ENCODE peak calls at places on chromosomes 7 and 10, in seven cellular contexts. One of them, this sample, is unnamed.

GRCh38 chr10:126736737-126737136 is 66.2 kb upstream of the C10orf90 start:
- DNase-seq in neuronal stem cell: no peak
- DNase-seq in GM23248: peak
- DNase-seq in BE2C: no peak
- DNase-seq in GM12864: no peak
- DNase-seq in MG63: peak
- DNase-seq in MM.1S: no peak
- DNase-seq in this sample: no peak

GRCh38 chr7:38773430-38773829 is 135.6 kb downstream of the VPS41 start:
- DNase-seq in neuronal stem cell: no peak
- DNase-seq in GM23248: peak
- DNase-seq in BE2C: no peak
- DNase-seq in GM12864: no peak
- DNase-seq in MG63: no peak
- DNase-seq in MM.1S: no peak
- DNase-seq in this sample: no peak

GRCh38 chr10:5323446-5323845 is 41.3 kb upstream of the UCN3 start:
- DNase-seq in neuronal stem cell: no peak
- DNase-seq in GM23248: no peak
- DNase-seq in BE2C: no peak
- DNase-seq in GM12864: no peak
- DNase-seq in MG63: no peak
- DNase-seq in MM.1S: no peak
- DNase-seq in this sample: no peak

GRCh38 chr10:99661370-99661749 is 2.1 kb downstream of the ENTPD7 start:
- DNase-seq in neuronal stem cell: no peak
- DNase-seq in GM23248: peak
- DNase-seq in BE2C: no peak
- DNase-seq in GM12864: no peak
- DNase-seq in MG63: peak
- DNase-seq in MM.1S: no peak
- DNase-seq in this sample: peak

GRCh38 chr10:93236378-93237040 is 162.8 kb downstream of the CYP26A1 start:
- DNase-seq in neuronal stem cell: no peak
- DNase-seq in GM23248: no peak
- DNase-seq in BE2C: no peak
- DNase-seq in GM12864: no peak
- DNase-seq in MG63: no peak
- DNase-seq in MM.1S: no peak
- DNase-seq in this sample: no peak

GRCh38 chr10:132404911-132405462 is 8.0 kb downstream of the PWWP2B start:
- DNase-seq in neuronal stem cell: no peak
- DNase-seq in GM23248: no peak
- DNase-seq in BE2C: no peak
- DNase-seq in GM12864: no peak
- DNase-seq in MG63: no peak
- DNase-seq in MM.1S: no peak
- DNase-seq in this sample: no peak

GRCh38 chr7:12212051-12212485 is 974 bp downstream of the TMEM106B start:
- DNase-seq in neuronal stem cell: no peak
- DNase-seq in GM23248: peak
- DNase-seq in BE2C: peak
- DNase-seq in GM12864: no peak
- DNase-seq in MG63: no peak
- DNase-seq in MM.1S: no peak
- DNase-seq in this sample: peak

GRCh38 chr7:127983804-127984332 is 47.4 kb downstream of the LRRC4 start:
- DNase-seq in neuronal stem cell: no peak
- DNase-seq in GM23248: peak
- DNase-seq in BE2C: no peak
- DNase-seq in GM12864: no peak
- DNase-seq in MG63: no peak
- DNase-seq in MM.1S: no peak
- DNase-seq in this sample: peak

GRCh38 chr7:35700327-35700726 is 5.4 kb upstream of the HERPUD2 start:
- DNase-seq in neuronal stem cell: no peak
- DNase-seq in GM23248: no peak
- DNase-seq in BE2C: no peak
- DNase-seq in GM12864: no peak
- DNase-seq in MG63: no peak
- DNase-seq in MM.1S: no peak
- DNase-seq in this sample: no peak

GRCh38 chr10:133226251-133226808 is 3.7 kb upstream of the UTF1 start:
- DNase-seq in neuronal stem cell: no peak
- DNase-seq in GM23248: peak
- DNase-seq in BE2C: no peak
- DNase-seq in GM12864: no peak
- DNase-seq in MG63: no peak
- DNase-seq in MM.1S: no peak
- DNase-seq in this sample: no peak

GRCh38 chr10:4127518-4128315 is 342.7 kb upstream of the KLF6 start:
- DNase-seq in neuronal stem cell: no peak
- DNase-seq in GM23248: no peak
- DNase-seq in BE2C: no peak
- DNase-seq in GM12864: peak
- DNase-seq in MG63: no peak
- DNase-seq in MM.1S: no peak
- DNase-seq in this sample: no peak

GRCh38 chr10:128511284-128511683 is 385.1 kb upstream of the MKI67 start:
- DNase-seq in neuronal stem cell: no peak
- DNase-seq in GM23248: no peak
- DNase-seq in BE2C: peak
- DNase-seq in GM12864: no peak
- DNase-seq in MG63: no peak
- DNase-seq in MM.1S: peak
- DNase-seq in this sample: no peak

GRCh38 chr7:155358948-155359712 is 61.5 kb downstream of the INSIG1 start:
- DNase-seq in neuronal stem cell: no peak
- DNase-seq in GM23248: no peak
- DNase-seq in BE2C: no peak
- DNase-seq in GM12864: no peak
- DNase-seq in MG63: no peak
- DNase-seq in MM.1S: no peak
- DNase-seq in this sample: no peak

GRCh38 chr7:68529221-68529620 is 1069.1 kb upstream of the AUTS2 start:
- DNase-seq in neuronal stem cell: no peak
- DNase-seq in GM23248: no peak
- DNase-seq in BE2C: no peak
- DNase-seq in GM12864: no peak
- DNase-seq in MG63: no peak
- DNase-seq in MM.1S: peak
- DNase-seq in this sample: no peak

GRCh38 chr7:139620676-139621344 is 97.3 kb downstream of the CLEC2L start:
- DNase-seq in neuronal stem cell: no peak
- DNase-seq in GM23248: peak
- DNase-seq in BE2C: peak
- DNase-seq in GM12864: peak
- DNase-seq in MG63: peak
- DNase-seq in MM.1S: peak
- DNase-seq in this sample: peak

GRCh38 chr10:47289921-47290320 is 10.1 kb upstream of the GDF10 start:
- DNase-seq in neuronal stem cell: no peak
- DNase-seq in GM23248: no peak
- DNase-seq in BE2C: no peak
- DNase-seq in GM12864: no peak
- DNase-seq in MG63: no peak
- DNase-seq in MM.1S: no peak
- DNase-seq in this sample: no peak

GRCh38 chr10:89275383-89275782 is 23.8 kb upstream of the LIPA start:
- DNase-seq in neuronal stem cell: no peak
- DNase-seq in GM23248: peak
- DNase-seq in BE2C: no peak
- DNase-seq in GM12864: no peak
- DNase-seq in MG63: no peak
- DNase-seq in MM.1S: no peak
- DNase-seq in this sample: peak

GRCh38 chr7:46175221-46175620 is 254.1 kb upstream of the IGFBP3 start:
- DNase-seq in neuronal stem cell: no peak
- DNase-seq in GM23248: no peak
- DNase-seq in BE2C: no peak
- DNase-seq in GM12864: no peak
- DNase-seq in MG63: no peak
- DNase-seq in MM.1S: no peak
- DNase-seq in this sample: no peak

GRCh38 chr10:49617281-49618020 is 3.6 kb downstream of the CHAT start:
- DNase-seq in neuronal stem cell: no peak
- DNase-seq in GM23248: peak
- DNase-seq in BE2C: no peak
- DNase-seq in GM12864: no peak
- DNase-seq in MG63: peak
- DNase-seq in MM.1S: no peak
- DNase-seq in this sample: no peak

GRCh38 chr10:4939224-4940072 is 23.8 kb upstream of the AKR1C1 start:
- DNase-seq in neuronal stem cell: no peak
- DNase-seq in GM23248: peak
- DNase-seq in BE2C: no peak
- DNase-seq in GM12864: no peak
- DNase-seq in MG63: no peak
- DNase-seq in MM.1S: no peak
- DNase-seq in this sample: peak

GRCh38 chr7:104386943-104387342 is 58.5 kb downstream of the LHFPL3 start:
- DNase-seq in neuronal stem cell: no peak
- DNase-seq in GM23248: no peak
- DNase-seq in BE2C: no peak
- DNase-seq in GM12864: no peak
- DNase-seq in MG63: no peak
- DNase-seq in MM.1S: no peak
- DNase-seq in this sample: no peak

GRCh38 chr7:89731751-89732150 is 422.5 kb upstream of the STEAP1 start:
- DNase-seq in neuronal stem cell: no peak
- DNase-seq in GM23248: no peak
- DNase-seq in BE2C: no peak
- DNase-seq in GM12864: no peak
- DNase-seq in MG63: peak
- DNase-seq in MM.1S: no peak
- DNase-seq in this sample: no peak

GRCh38 chr7:66597472-66597871 is 31.2 kb upstream of the KCTD7 start:
- DNase-seq in neuronal stem cell: no peak
- DNase-seq in GM23248: no peak
- DNase-seq in BE2C: no peak
- DNase-seq in GM12864: no peak
- DNase-seq in MG63: no peak
- DNase-seq in MM.1S: no peak
- DNase-seq in this sample: no peak

GRCh38 chr10:80784695-80785094 is 247.0 kb downstream of the SH2D4B start:
- DNase-seq in neuronal stem cell: no peak
- DNase-seq in GM23248: no peak
- DNase-seq in BE2C: no peak
- DNase-seq in GM12864: no peak
- DNase-seq in MG63: no peak
- DNase-seq in MM.1S: no peak
- DNase-seq in this sample: no peak

DNA sequence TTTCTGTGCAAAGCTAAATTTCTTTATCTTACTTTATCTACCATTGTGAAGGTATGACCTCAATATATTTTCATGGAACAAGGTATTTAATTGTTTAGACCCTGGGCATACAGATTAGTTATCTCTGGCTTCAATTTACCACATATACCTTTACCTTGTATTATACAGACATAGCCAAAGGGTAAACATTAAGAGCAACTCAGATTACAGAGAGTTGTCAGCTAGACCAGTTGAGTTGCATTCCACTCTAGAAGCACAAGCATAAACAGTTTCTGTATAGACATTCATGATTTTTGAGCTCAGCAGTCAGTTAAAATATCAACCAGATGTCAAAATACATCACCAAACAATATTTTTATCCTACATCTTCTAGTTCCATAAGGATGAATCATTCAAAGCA is 857.3 kb upstream of the ZWINT start:
- DNase-seq in neuronal stem cell: no peak
- DNase-seq in GM23248: no peak
- DNase-seq in BE2C: no peak
- DNase-seq in GM12864: no peak
- DNase-seq in MG63: no peak
- DNase-seq in MM.1S: no peak
- DNase-seq in this sample: no peak
- H3K4me3 ChIP-seq in neuronal stem cell: no peak
- H3K4me3 ChIP-seq in GM23248: no peak
- H3K4me3 ChIP-seq in BE2C: no peak
- H3K4me3 ChIP-seq in GM12864: no peak
- H3K4me3 ChIP-seq in MG63: no peak
- H3K4me3 ChIP-seq in MM.1S: no peak
- H3K4me3 ChIP-seq in this sample: no peak

DNA sequence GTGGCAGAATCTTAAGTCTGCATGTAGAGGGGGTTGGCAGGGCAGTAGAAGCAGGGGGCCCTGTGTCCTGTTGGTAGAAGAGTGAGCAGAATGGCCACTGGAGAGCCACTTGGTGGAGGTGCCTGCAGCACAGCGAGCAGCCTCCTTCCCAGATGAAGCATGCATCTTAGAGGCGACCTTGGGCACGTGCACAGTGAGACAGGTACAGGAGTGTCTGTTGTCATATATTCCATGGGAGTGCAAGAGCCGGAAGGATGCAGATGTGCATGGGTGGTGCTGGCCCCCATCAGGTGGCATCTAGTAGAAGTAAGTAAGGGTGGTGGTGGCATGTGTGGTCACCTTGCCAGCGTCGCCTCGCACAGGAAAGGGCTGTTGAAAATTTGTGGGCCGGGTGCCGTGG is 53.9 kb downstream of the CUX1 start:
- DNase-seq in neuronal stem cell: no peak
- DNase-seq in GM23248: no peak
- DNase-seq in BE2C: no peak
- DNase-seq in GM12864: no peak
- DNase-seq in MG63: no peak
- DNase-seq in MM.1S: no peak
- DNase-seq in this sample: no peak
- H3K4me3 ChIP-seq in neuronal stem cell: no peak
- H3K4me3 ChIP-seq in GM23248: no peak
- H3K4me3 ChIP-seq in BE2C: no peak
- H3K4me3 ChIP-seq in GM12864: no peak
- H3K4me3 ChIP-seq in MG63: no peak
- H3K4me3 ChIP-seq in MM.1S: no peak
- H3K4me3 ChIP-seq in this sample: no peak

GRCh38 chr10:11605807-11606408 is 5.5 kb downstream of the USP6NL start:
- DNase-seq in neuronal stem cell: no peak
- DNase-seq in GM23248: no peak
- DNase-seq in BE2C: no peak
- DNase-seq in GM12864: no peak
- DNase-seq in MG63: no peak
- DNase-seq in MM.1S: no peak
- DNase-seq in this sample: no peak
- H3K4me3 ChIP-seq in neuronal stem cell: no peak
- H3K4me3 ChIP-seq in GM23248: no peak
- H3K4me3 ChIP-seq in BE2C: no peak
- H3K4me3 ChIP-seq in GM12864: peak
- H3K4me3 ChIP-seq in MG63: no peak
- H3K4me3 ChIP-seq in MM.1S: no peak
- H3K4me3 ChIP-seq in this sample: no peak

DNA sequence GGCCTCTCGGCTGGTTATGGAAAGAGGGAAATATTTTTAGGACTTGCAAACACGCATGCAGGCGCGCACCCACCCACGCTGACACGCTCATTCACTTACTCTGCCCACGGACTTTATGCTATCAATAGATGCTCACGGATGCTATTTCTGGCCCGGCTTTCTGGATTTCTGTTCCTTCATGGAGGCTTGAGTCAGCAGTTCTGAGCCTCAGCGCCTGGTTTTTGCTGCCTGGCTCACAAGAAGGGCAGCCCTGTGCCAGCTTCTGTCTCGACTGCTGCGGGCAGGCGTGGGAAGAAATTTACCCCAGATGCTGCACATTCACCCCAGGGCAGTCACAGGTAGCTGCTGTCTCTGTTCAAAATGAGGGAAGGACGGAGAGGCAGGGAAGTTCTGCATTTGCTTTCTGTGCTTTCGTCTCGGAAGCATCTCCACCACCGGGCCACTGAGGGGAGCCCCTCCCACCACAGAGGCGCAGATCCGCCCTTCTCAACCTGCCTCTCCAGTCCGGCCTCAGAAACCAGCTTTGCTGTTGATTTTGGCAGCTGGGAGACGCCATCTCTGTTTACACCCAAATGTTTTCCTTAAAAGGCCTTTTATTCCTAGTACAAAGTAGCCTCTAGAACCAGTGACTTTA is 116.2 kb upstream of the BTBD16 start:
- DNase-seq in neuronal stem cell: no peak
- DNase-seq in GM23248: peak
- DNase-seq in BE2C: no peak
- DNase-seq in GM12864: no peak
- DNase-seq in MG63: peak
- DNase-seq in MM.1S: peak
- DNase-seq in this sample: peak
- H3K4me3 ChIP-seq in neuronal stem cell: no peak
- H3K4me3 ChIP-seq in GM23248: peak
- H3K4me3 ChIP-seq in BE2C: no peak
- H3K4me3 ChIP-seq in GM12864: no peak
- H3K4me3 ChIP-seq in MG63: no peak
- H3K4me3 ChIP-seq in MM.1S: no peak
- H3K4me3 ChIP-seq in this sample: peak